ENCODE peak calls at places on chromosomes 3 and 15, in eight cellular contexts. One of them, this sample, is unnamed. For H3K9me3, the result is how much of the 10 kb centered on the place peaks cover.

GRCh38 chr3:2765002-2765579 is 345.1 kb downstream of the IL5RA start:
- DNase-seq in aorta: no peak
- DNase-seq in transverse colon: no peak
- DNase-seq in left lung: no peak
- DNase-seq in cardiac muscle cell: no peak
- DNase-seq in WERI-Rb-1: peak
- DNase-seq in stomach: no peak
- DNase-seq in neuronal stem cell: no peak
- DNase-seq in this sample: no peak

GRCh38 chr15:94286581-94286980 is 55.2 kb downstream of the MCTP2 start:
- DNase-seq in aorta: no peak
- DNase-seq in transverse colon: no peak
- DNase-seq in left lung: no peak
- DNase-seq in cardiac muscle cell: no peak
- DNase-seq in WERI-Rb-1: no peak
- DNase-seq in stomach: no peak
- DNase-seq in neuronal stem cell: no peak
- DNase-seq in this sample: no peak

GRCh38 chr3:76570436-76571057 is 469.4 kb upstream of the ROBO2 start:
- DNase-seq in aorta: no peak
- DNase-seq in transverse colon: no peak
- DNase-seq in left lung: no peak
- DNase-seq in cardiac muscle cell: peak
- DNase-seq in WERI-Rb-1: no peak
- DNase-seq in stomach: no peak
- DNase-seq in neuronal stem cell: no peak
- DNase-seq in this sample: no peak

GRCh38 chr3:149316427-149316826 is 17.0 kb downstream of the TM4SF18 start:
- DNase-seq in aorta: no peak
- DNase-seq in transverse colon: no peak
- DNase-seq in left lung: no peak
- DNase-seq in cardiac muscle cell: no peak
- DNase-seq in WERI-Rb-1: no peak
- DNase-seq in stomach: peak
- DNase-seq in neuronal stem cell: no peak
- DNase-seq in this sample: no peak

GRCh38 chr3:6264906-6265305 is 596.0 kb upstream of the GRM7 start:
- DNase-seq in aorta: no peak
- DNase-seq in transverse colon: no peak
- DNase-seq in left lung: no peak
- DNase-seq in cardiac muscle cell: no peak
- DNase-seq in WERI-Rb-1: no peak
- DNase-seq in stomach: no peak
- DNase-seq in neuronal stem cell: no peak
- DNase-seq in this sample: no peak

GRCh38 chr3:132545471-132545870 is 51.6 kb upstream of the ACKR4 start:
- DNase-seq in aorta: no peak
- DNase-seq in transverse colon: no peak
- DNase-seq in left lung: no peak
- DNase-seq in cardiac muscle cell: no peak
- DNase-seq in WERI-Rb-1: no peak
- DNase-seq in stomach: no peak
- DNase-seq in neuronal stem cell: no peak
- DNase-seq in this sample: no peak

GRCh38 chr3:29186131-29186599 is 94.7 kb upstream of the RBMS3 start:
- DNase-seq in aorta: no peak
- DNase-seq in transverse colon: no peak
- DNase-seq in left lung: no peak
- DNase-seq in cardiac muscle cell: peak
- DNase-seq in WERI-Rb-1: no peak
- DNase-seq in stomach: no peak
- DNase-seq in neuronal stem cell: no peak
- DNase-seq in this sample: no peak

GRCh38 chr3:16069149-16069922 is 105.1 kb upstream of the GALNT15 start:
- DNase-seq in aorta: no peak
- DNase-seq in transverse colon: no peak
- DNase-seq in left lung: no peak
- DNase-seq in cardiac muscle cell: peak
- DNase-seq in WERI-Rb-1: no peak
- DNase-seq in stomach: no peak
- DNase-seq in neuronal stem cell: no peak
- DNase-seq in this sample: no peak

GRCh38 chr3:65493371-65493882 is 545.3 kb downstream of the MAGI1 start:
- DNase-seq in aorta: no peak
- DNase-seq in transverse colon: no peak
- DNase-seq in left lung: no peak
- DNase-seq in cardiac muscle cell: no peak
- DNase-seq in WERI-Rb-1: no peak
- DNase-seq in stomach: no peak
- DNase-seq in neuronal stem cell: no peak
- DNase-seq in this sample: no peak

GRCh38 chr15:65328506-65329297 is 24.2 kb downstream of the RNU5B-1 start:
- DNase-seq in aorta: no peak
- DNase-seq in transverse colon: no peak
- DNase-seq in left lung: no peak
- DNase-seq in cardiac muscle cell: no peak
- DNase-seq in WERI-Rb-1: no peak
- DNase-seq in stomach: no peak
- DNase-seq in neuronal stem cell: no peak
- DNase-seq in this sample: no peak

GRCh38 chr3:39154323-39155021 is 1.1 kb upstream of the CSRNP1 start:
- DNase-seq in aorta: peak
- DNase-seq in transverse colon: no peak
- DNase-seq in left lung: no peak
- DNase-seq in cardiac muscle cell: no peak
- DNase-seq in WERI-Rb-1: peak
- DNase-seq in stomach: no peak
- DNase-seq in neuronal stem cell: peak
- DNase-seq in this sample: no peak

GRCh38 chr3:58640700-58641372 is 25.7 kb downstream of the FAM3D start:
- DNase-seq in aorta: peak
- DNase-seq in transverse colon: peak
- DNase-seq in left lung: peak
- DNase-seq in cardiac muscle cell: peak
- DNase-seq in WERI-Rb-1: peak
- DNase-seq in stomach: peak
- DNase-seq in neuronal stem cell: peak
- DNase-seq in this sample: peak

GRCh38 chr3:138496436-138496835 is 62.0 kb downstream of the ESYT3 start:
- DNase-seq in aorta: no peak
- DNase-seq in transverse colon: no peak
- DNase-seq in left lung: no peak
- DNase-seq in cardiac muscle cell: no peak
- DNase-seq in WERI-Rb-1: no peak
- DNase-seq in stomach: no peak
- DNase-seq in neuronal stem cell: no peak
- DNase-seq in this sample: no peak

GRCh38 chr3:142863965-142864924 is 24.6 kb downstream of the PCOLCE2 start:
- DNase-seq in aorta: no peak
- DNase-seq in transverse colon: no peak
- DNase-seq in left lung: no peak
- DNase-seq in cardiac muscle cell: no peak
- DNase-seq in WERI-Rb-1: no peak
- DNase-seq in stomach: no peak
- DNase-seq in neuronal stem cell: no peak
- DNase-seq in this sample: no peak

GRCh38 chr3:43155464-43156121 is 49.7 kb upstream of the POMGNT2 start:
- DNase-seq in aorta: peak
- DNase-seq in transverse colon: peak
- DNase-seq in left lung: no peak
- DNase-seq in cardiac muscle cell: peak
- DNase-seq in WERI-Rb-1: peak
- DNase-seq in stomach: peak
- DNase-seq in neuronal stem cell: peak
- DNase-seq in this sample: no peak

GRCh38 chr15:65583701-65584100 is 27.2 kb downstream of the INTS14 start:
- DNase-seq in aorta: no peak
- DNase-seq in transverse colon: peak
- DNase-seq in left lung: no peak
- DNase-seq in cardiac muscle cell: peak
- DNase-seq in WERI-Rb-1: no peak
- DNase-seq in stomach: no peak
- DNase-seq in neuronal stem cell: peak
- DNase-seq in this sample: peak

GRCh38 chr15:20348900-20349773 is 192.5 kb downstream of the GOLGA6L6 start:
- DNase-seq in aorta: peak
- DNase-seq in transverse colon: no peak
- DNase-seq in left lung: peak
- DNase-seq in cardiac muscle cell: no peak
- DNase-seq in WERI-Rb-1: peak
- DNase-seq in stomach: peak
- DNase-seq in neuronal stem cell: no peak
- DNase-seq in this sample: no peak
- H3K9me3 ChIP-seq in aorta: under half
- H3K9me3 ChIP-seq in transverse colon: under half
- H3K9me3 ChIP-seq in left lung: under half
- H3K9me3 ChIP-seq in cardiac muscle cell: under half
- H3K9me3 ChIP-seq in WERI-Rb-1: under half
- H3K9me3 ChIP-seq in stomach: under half
- H3K9me3 ChIP-seq in neuronal stem cell: under half
- H3K9me3 ChIP-seq in this sample: under half

GRCh38 chr3:37863552-37863865 is 1.8 kb downstream of the CTDSPL start:
- DNase-seq in aorta: no peak
- DNase-seq in transverse colon: no peak
- DNase-seq in left lung: peak
- DNase-seq in cardiac muscle cell: no peak
- DNase-seq in WERI-Rb-1: no peak
- DNase-seq in stomach: no peak
- DNase-seq in neuronal stem cell: no peak
- DNase-seq in this sample: no peak

GRCh38 chr3:37863949-37864822 is 2.5 kb downstream of the CTDSPL start:
- DNase-seq in aorta: no peak
- DNase-seq in transverse colon: no peak
- DNase-seq in left lung: no peak
- DNase-seq in cardiac muscle cell: no peak
- DNase-seq in WERI-Rb-1: no peak
- DNase-seq in stomach: no peak
- DNase-seq in neuronal stem cell: no peak
- DNase-seq in this sample: no peak

GRCh38 chr3:37862219-37862711 is 585 bp downstream of the CTDSPL start:
- DNase-seq in aorta: peak
- DNase-seq in transverse colon: peak
- DNase-seq in left lung: peak
- DNase-seq in cardiac muscle cell: peak
- DNase-seq in WERI-Rb-1: peak
- DNase-seq in stomach: peak
- DNase-seq in neuronal stem cell: peak
- DNase-seq in this sample: no peak

GRCh38 chr3:37861540-37862051 is at the start of gene CTDSPL:
- DNase-seq in aorta: peak
- DNase-seq in transverse colon: peak
- DNase-seq in left lung: peak
- DNase-seq in cardiac muscle cell: peak
- DNase-seq in WERI-Rb-1: peak
- DNase-seq in stomach: peak
- DNase-seq in neuronal stem cell: peak
- DNase-seq in this sample: no peak

DNA sequence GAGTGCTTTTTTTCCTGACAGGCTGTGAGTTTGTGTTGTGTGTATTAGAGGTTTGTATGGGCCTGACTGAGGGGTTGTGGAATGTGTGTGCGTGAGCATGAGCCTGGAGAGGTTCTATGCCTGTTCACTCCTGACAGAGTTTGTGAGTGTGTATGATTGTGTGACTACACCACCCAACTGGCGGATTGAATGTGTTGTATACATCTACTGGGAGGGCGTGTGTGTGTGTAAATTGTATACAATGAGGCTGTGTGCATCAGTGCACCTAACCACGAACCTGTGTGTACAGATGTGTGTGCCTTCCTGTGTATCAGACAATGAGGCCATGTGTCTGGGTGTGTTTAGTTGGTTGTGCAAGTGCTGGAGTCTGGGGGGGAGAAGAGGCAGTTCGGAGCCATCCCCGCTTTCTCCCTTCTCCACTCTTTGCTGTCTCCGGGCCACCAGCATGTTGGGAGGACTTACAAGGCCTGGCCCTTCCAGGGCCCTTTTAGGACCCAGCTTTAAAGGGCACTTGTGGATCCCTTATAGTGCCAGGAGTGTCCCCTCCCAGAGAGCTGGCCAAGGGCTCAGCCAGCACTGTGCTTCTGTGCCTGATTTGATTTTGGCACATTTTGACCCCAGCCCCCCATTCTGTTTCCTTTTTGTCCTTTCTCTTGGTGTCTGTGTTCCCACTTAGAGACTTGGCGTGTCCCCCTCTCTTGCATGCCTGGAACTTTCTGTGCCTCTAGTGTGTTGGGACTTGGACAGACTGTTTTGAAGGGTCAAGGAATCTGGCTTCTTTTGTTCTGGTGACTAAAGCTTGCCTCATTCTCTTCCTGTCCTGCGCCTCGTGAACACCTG is 1.3 kb downstream of the CTDSPL start:
- DNase-seq in aorta: no peak
- DNase-seq in transverse colon: peak
- DNase-seq in left lung: no peak
- DNase-seq in cardiac muscle cell: peak
- DNase-seq in WERI-Rb-1: no peak
- DNase-seq in stomach: no peak
- DNase-seq in neuronal stem cell: peak
- DNase-seq in this sample: no peak
- H3K9me3 ChIP-seq in aorta: under half
- H3K9me3 ChIP-seq in transverse colon: under half
- H3K9me3 ChIP-seq in left lung: under half
- H3K9me3 ChIP-seq in cardiac muscle cell: under half
- H3K9me3 ChIP-seq in WERI-Rb-1: under half
- H3K9me3 ChIP-seq in stomach: under half
- H3K9me3 ChIP-seq in neuronal stem cell: under half
- H3K9me3 ChIP-seq in this sample: under half

GRCh38 chr15:25186411-25186810 is 231.6 kb downstream of the SNRPN start:
- DNase-seq in aorta: peak
- DNase-seq in transverse colon: no peak
- DNase-seq in left lung: peak
- DNase-seq in cardiac muscle cell: no peak
- DNase-seq in WERI-Rb-1: no peak
- DNase-seq in stomach: no peak
- DNase-seq in neuronal stem cell: no peak
- DNase-seq in this sample: no peak
- H3K9me3 ChIP-seq in aorta: under half
- H3K9me3 ChIP-seq in transverse colon: under half
- H3K9me3 ChIP-seq in left lung: under half
- H3K9me3 ChIP-seq in cardiac muscle cell: under half
- H3K9me3 ChIP-seq in WERI-Rb-1: under half
- H3K9me3 ChIP-seq in stomach: under half
- H3K9me3 ChIP-seq in neuronal stem cell: under half
- H3K9me3 ChIP-seq in this sample: under half

DNA sequence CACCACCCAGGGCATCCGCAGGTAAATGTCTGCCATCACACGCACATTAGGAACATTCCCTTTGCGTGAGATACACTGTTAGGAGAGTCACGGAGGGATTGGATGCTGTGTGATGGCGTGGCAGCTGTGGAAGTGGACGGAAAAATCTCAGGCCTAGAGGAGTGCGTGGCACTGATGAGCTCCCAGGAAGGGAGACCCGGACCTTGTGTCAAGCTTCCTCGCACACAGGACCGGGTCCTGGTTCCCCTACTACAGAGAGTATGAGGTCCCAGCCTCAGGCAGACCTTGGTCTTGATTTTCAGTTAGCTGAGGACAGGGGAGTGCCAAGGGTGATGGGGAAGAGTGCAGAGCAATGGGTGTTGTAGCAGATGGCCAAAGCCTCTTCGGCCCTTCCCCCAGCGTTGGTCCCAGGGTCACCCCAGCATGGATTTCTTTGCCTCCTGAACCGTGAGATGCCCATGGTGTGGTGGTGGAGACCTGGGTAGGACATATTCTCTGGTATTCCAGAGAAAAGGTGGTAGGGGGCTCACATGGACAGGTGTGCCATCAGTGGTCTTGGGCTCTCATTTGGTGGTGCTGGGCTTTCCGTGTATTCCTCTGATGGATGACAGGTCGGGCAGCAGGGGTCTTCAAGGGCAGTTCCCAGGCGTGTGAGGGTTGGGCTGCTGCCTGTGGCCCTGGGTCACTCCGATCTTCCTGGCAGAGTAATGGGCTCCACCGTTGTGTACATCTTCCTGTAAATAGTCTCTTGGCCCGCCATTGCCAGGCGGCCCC is 105.1 kb downstream of the SNRPN start:
- DNase-seq in aorta: no peak
- DNase-seq in transverse colon: no peak
- DNase-seq in left lung: no peak
- DNase-seq in cardiac muscle cell: no peak
- DNase-seq in WERI-Rb-1: no peak
- DNase-seq in stomach: no peak
- DNase-seq in neuronal stem cell: no peak
- DNase-seq in this sample: no peak
- H3K9me3 ChIP-seq in aorta: half or more
- H3K9me3 ChIP-seq in transverse colon: half or more
- H3K9me3 ChIP-seq in left lung: under half
- H3K9me3 ChIP-seq in cardiac muscle cell: under half
- H3K9me3 ChIP-seq in WERI-Rb-1: half or more
- H3K9me3 ChIP-seq in stomach: half or more
- H3K9me3 ChIP-seq in neuronal stem cell: half or more
- H3K9me3 ChIP-seq in this sample: half or more